ENCODE peak calls at places on chromosomes 3 and 15, in five cellular contexts. M is WTC11, R is Peyer's patch, Z is fibroblast of the aortic adventitia, Q is HFFc6. J is an unnamed sample.

GRCh38 chr3:193605876-193606275 is 12.9 kb downstream of the OPA1 start:
- DNase-seq in M (peak), R (no peak), Z (peak), Q (peak), J (peak)

GRCh38 chr3:77039606-77040553 is at the start of gene ROBO2:
- DNase-seq in M (peak), R (peak), Z (no peak), Q (no peak), J (no peak)

GRCh38 chr3:162525052-162525451 is 1028.4 kb downstream of the OTOL1 start:
- DNase-seq in M (no peak), R (no peak), Z (peak), Q (peak), J (no peak)

GRCh38 chr3:157529751-157530150 is 26.5 kb upstream of the VEPH1 start:
- DNase-seq in M (no peak), R (no peak), Z (no peak), Q (no peak), J (no peak)

GRCh38 chr3:163785693-163786092 is 1292.6 kb downstream of the SI start:
- DNase-seq in M (peak), R (no peak), Z (no peak), Q (no peak), J (no peak)

GRCh38 chr3:46460051-46460450 is 4.7 kb downstream of the LTF start:
- DNase-seq in M (no peak), R (no peak), Z (no peak), Q (peak), J (no peak)

GRCh38 chr15:80153900-80154299 is 1.1 kb downstream of the FAH start:
- DNase-seq in M (no peak), R (no peak), Z (no peak), Q (no peak), J (no peak)

GRCh38 chr3:73255609-73256029 is 194.2 kb downstream of the EBLN2 start:
- DNase-seq in M (no peak), R (no peak), Z (peak), Q (peak), J (no peak)

GRCh38 chr3:169984287-169984686 is 17.7 kb downstream of the SEC62 start:
- DNase-seq in M (no peak), R (no peak), Z (no peak), Q (no peak), J (no peak)

GRCh38 chr3:104359546-104359945 is 1007.2 kb upstream of the ALCAM start:
- DNase-seq in M (no peak), R (no peak), Z (peak), Q (peak), J (no peak)

GRCh38 chr15:43550527-43551363 is 33.3 kb downstream of the MAP1A start:
- DNase-seq in M (no peak), R (no peak), Z (peak), Q (peak), J (no peak)

GRCh38 chr3:162704238-162704637 is 1207.6 kb downstream of the OTOL1 start:
- DNase-seq in M (no peak), R (no peak), Z (no peak), Q (no peak), J (no peak)

GRCh38 chr3:149004622-149005021 is 13.3 kb downstream of the GYG1 start:
- DNase-seq in M (no peak), R (no peak), Z (peak), Q (peak), J (no peak)

GRCh38 chr3:119636194-119636593 is 24.2 kb downstream of the POPDC2 start:
- DNase-seq in M (no peak), R (no peak), Z (peak), Q (peak), J (no peak)

GRCh38 chr3:99846472-99846871 is 28.8 kb downstream of the CMSS1 start:
- DNase-seq in M (no peak), R (no peak), Z (peak), Q (peak), J (no peak)

GRCh38 chr3:41274944-41275668 is 75.8 kb downstream of the CTNNB1 start:
- DNase-seq in M (no peak), R (no peak), Z (peak), Q (peak), J (no peak)

GRCh38 chr3:56222866-56223265 is 245.4 kb downstream of the ERC2 start:
- DNase-seq in M (no peak), R (no peak), Z (no peak), Q (no peak), J (no peak)

GRCh38 chr15:101439920-101440319 is 49.6 kb downstream of the PCSK6 start:
- DNase-seq in M (no peak), R (no peak), Z (peak), Q (peak), J (no peak)

GRCh38 chr3:133991209-133991608 is 38.5 kb downstream of the SLCO2A1 start:
- DNase-seq in M (no peak), R (no peak), Z (peak), Q (no peak), J (no peak)

GRCh38 chr3:129490273-129490675 is 38.2 kb upstream of the RHO start:
- DNase-seq in M (peak), R (peak), Z (peak), Q (peak), J (peak)

GRCh38 chr3:111936191-111936841 is 42.5 kb upstream of the ABHD10 start:
- DNase-seq in M (no peak), R (no peak), Z (peak), Q (peak), J (no peak)

GRCh38 chr3:153881201-153881600 is 240.0 kb upstream of the ARHGEF26 start:
- DNase-seq in M (no peak), R (no peak), Z (no peak), Q (no peak), J (no peak)

GRCh38 chr15:100766225-100767001 is 113.2 kb upstream of the ALDH1A3 start:
- DNase-seq in M (peak), R (no peak), Z (no peak), Q (no peak), J (no peak)

GRCh38 chr3:128316456-128316855 is 150.2 kb downstream of the DNAJB8 start:
- DNase-seq in M (no peak), R (peak), Z (peak), Q (no peak), J (peak)

GRCh38 chr3:65128346-65128745 is 440.5 kb upstream of the ADAMTS9 start:
- DNase-seq in M (no peak), R (no peak), Z (no peak), Q (no peak), J (no peak)

GRCh38 chr3:149421764-149422163 is 44.3 kb upstream of the TM4SF1 start:
- DNase-seq in M (no peak), R (no peak), Z (no peak), Q (no peak), J (no peak)

GRCh38 chr3:78970656-78971055 is 797.1 kb downstream of the ROBO1 start:
- DNase-seq in M (no peak), R (no peak), Z (no peak), Q (no peak), J (no peak)

GRCh38 chr3:56484525-56485024 is 16.3 kb upstream of the ERC2 start:
- DNase-seq in M (no peak), R (no peak), Z (no peak), Q (no peak), J (no peak)

GRCh38 chr3:66107855-66108254 is 69.1 kb upstream of the MAGI1 start:
- DNase-seq in M (no peak), R (no peak), Z (peak), Q (no peak), J (no peak)

DNA sequence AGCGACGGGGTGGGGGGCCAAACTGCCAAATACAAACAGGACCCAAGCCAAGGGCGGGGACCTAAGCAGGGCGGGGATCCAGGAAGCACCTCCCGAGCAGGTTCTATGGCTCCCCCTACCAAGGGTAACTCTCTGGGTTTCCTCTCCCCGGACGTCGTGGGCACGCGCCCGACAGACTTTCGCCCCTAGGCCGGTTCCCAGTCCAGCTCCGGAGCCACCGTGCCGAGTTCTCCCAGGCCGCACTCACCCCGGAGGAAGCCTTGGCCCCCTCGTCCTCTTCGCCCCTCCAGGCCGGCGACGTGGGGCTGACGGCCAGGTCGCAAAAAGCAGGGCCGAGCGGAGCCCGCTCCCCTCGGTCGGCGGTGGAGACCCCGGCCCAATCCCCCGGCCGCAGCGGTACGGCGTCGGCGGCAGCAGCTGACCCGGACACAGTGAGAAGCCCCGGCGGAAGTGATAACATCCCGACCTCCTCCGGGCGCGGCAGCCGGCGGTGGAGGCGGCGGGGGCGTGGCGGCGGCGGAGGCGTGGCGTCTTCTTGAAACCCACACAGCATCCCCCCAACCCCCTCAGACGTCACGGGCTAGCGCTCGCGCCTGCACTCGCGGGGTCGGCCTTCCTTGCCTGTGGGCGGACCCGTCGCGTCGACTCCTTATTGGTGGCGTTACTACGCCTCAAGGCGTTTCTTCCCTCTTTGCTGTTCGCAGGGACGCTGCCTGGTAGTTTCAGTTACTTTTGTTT is at the start of gene BNIP2:
- DNase-seq in M (peak), R (peak), Z (peak), Q (peak), J (peak)
- TF ChIP-seq CTCF in M (no peak), R (no peak), Z (no peak), Q (peak), J (no peak)

DNA sequence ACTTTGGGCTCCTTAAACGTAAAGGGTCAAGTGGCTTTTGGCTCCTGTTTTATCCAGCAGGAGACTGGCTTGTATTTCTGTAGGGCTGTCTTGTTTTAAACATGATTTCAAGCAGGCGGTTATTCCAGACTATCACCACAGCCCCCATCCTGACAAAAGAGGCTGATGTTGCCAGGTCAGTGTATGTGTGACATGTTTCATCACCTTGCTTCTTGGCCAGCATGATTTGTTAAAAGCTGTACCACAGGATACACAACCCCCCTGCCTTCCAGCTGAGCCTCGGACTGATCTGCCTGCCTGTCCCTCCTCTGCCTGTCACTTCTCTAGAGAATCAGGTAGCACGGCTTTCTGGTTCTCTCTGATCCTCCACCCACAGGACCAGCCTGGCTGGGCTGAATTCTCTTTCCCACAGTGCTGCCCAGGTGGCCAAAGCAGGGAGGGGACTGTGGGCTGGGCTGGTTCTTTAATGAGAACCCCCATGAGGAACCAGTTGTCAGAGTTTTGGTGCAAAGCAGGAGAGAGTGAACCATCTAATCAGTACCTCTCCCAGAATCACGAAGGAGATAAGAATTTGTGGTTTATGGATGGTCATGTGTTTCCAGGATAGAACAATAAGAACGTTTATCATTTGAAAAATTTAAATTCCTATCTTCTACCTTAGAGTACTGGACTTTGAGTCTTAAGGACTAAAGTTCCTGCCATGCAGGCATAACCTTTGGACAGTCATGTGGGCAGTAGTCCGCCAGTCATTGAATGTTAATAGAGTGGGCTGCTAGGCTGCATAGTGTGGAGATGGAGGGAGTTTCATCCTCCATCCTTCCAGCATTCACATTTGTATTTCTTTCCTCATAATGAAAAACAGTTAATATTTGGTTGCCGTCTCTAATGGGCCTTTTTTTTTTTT is 8.8 kb downstream of the ABHD6 start:
- DNase-seq in M (no peak), R (no peak), Z (no peak), Q (no peak), J (no peak)
- TF ChIP-seq CTCF in M (no peak), R (no peak), Z (no peak), Q (no peak), J (no peak)

DNA sequence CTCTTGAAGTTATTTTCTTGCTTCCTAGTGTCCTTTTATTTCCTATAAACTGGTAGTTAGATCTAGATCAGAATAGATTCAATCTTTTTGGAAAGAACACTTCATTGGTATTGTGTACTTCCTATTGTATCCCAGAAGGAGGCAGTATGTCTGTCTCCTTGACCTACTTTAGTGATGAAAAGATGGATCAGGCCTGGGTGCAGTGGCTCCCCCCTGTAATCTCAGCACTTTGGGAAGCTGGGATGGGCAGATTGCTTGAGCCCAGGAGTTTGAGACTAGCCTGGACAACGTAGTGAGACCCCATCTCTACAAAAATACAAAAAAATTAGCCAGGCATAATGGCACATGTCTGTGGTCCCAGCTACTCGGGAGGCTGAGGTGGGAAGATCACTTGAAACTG is 12.0 kb downstream of the BSN start:
- DNase-seq in M (no peak), R (no peak), Z (peak), Q (no peak), J (no peak)
- TF ChIP-seq CTCF in M (no peak), R (no peak), Z (peak), Q (peak), J (peak)

GRCh38 chr15:29613951-29614382 is 208.3 kb downstream of the TJP1 start:
- DNase-seq in M (peak), R (no peak), Z (no peak), Q (no peak), J (no peak)
- TF ChIP-seq CTCF in M (peak), R (no peak), Z (no peak), Q (peak), J (no peak)

GRCh38 chr3:4750306-4751056 is 228.8 kb upstream of the BHLHE40 start:
- DNase-seq in M (no peak), R (no peak), Z (no peak), Q (peak), J (peak)
- TF ChIP-seq CTCF in M (no peak), R (no peak), Z (no peak), Q (no peak), J (no peak)

GRCh38 chr15:23855947-23856346 is 168.8 kb upstream of the NDN start:
- DNase-seq in M (no peak), R (no peak), Z (no peak), Q (no peak), J (no peak)
- TF ChIP-seq CTCF in M (no peak), R (no peak), Z (no peak), Q (no peak), J (no peak)

GRCh38 chr3:194686816-194687637 is 1.3 kb downstream of the FAM43A start:
- DNase-seq in M (no peak), R (peak), Z (peak), Q (peak), J (peak)

GRCh38 chr3:194687638-194688206 is 2.0 kb downstream of the FAM43A start:
- DNase-seq in M (peak), R (peak), Z (peak), Q (peak), J (peak)

GRCh38 chr3:194685050-194685722 is 497 bp upstream of the FAM43A start:
- DNase-seq in M (no peak), R (no peak), Z (no peak), Q (no peak), J (no peak)

GRCh38 chr3:194686414-194686815 is 732 bp downstream of the FAM43A start:
- DNase-seq in M (no peak), R (peak), Z (no peak), Q (peak), J (no peak)

GRCh38 chr3:194685723-194686413 is at the start of gene FAM43A:
- DNase-seq in M (peak), R (peak), Z (peak), Q (peak), J (peak)
- TF ChIP-seq CTCF in M (no peak), R (peak), Z (peak), Q (peak), J (no peak)

GRCh38 chr3:24232784-24233183 is 261.9 kb downstream of the THRB start:
- DNase-seq in M (no peak), R (no peak), Z (no peak), Q (no peak), J (no peak)

GRCh38 chr3:24226402-24226801 is 268.2 kb downstream of the THRB start:
- DNase-seq in M (no peak), R (no peak), Z (no peak), Q (no peak), J (no peak)

GRCh38 chr3:24229468-24230263 is 265.0 kb downstream of the THRB start:
- DNase-seq in M (no peak), R (no peak), Z (no peak), Q (no peak), J (no peak)

GRCh38 chr3:24225027-24225743 is 269.5 kb downstream of the THRB start:
- DNase-seq in M (no peak), R (no peak), Z (peak), Q (no peak), J (no peak)

DNA sequence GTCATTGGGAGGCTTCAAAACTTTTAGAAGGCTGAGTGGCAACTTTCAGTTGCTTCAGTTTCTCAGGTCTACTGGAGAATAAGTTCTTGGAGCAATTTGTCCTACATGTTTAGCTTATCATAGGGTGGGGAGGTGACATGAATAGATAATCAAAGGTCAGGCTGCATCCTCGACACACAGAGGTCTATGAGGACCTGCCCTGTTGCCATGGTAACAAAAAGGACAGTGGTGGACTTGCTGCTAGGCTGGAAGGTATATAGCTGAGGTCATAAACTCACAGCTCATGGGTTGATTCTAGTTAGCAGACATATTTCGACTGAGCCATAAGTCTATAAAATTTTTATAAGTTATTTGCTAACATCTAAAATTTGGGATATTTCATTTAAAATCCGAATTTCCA is 267.0 kb downstream of the THRB start:
- DNase-seq in M (no peak), R (no peak), Z (no peak), Q (no peak), J (no peak)
- TF ChIP-seq CTCF in M (no peak), R (no peak), Z (no peak), Q (no peak), J (no peak)